ENCODE peak calls at places on chromosomes 6 and 20, in nine cellular contexts. One of them, this sample, is unnamed.

GRCh38 chr6:35519313-35520015 is 6.8 kb upstream of the TULP1 start:
- DNase-seq in AG04449: no peak
- DNase-seq in progenitor cell of endocrine pancreas: no peak
- DNase-seq in cardiac septum: no peak
- DNase-seq in heart right ventricle: no peak
- DNase-seq in DMS 273 treated with DMSO at 0.1 percent for 48 hours: no peak
- DNase-seq in NCI-H1694 treated with DMSO at 0.1 percent for 48 hours: no peak
- DNase-seq in PC-3: no peak
- DNase-seq in D341Med: no peak
- DNase-seq in this sample: no peak

GRCh38 chr6:132666118-132666517 is 7.1 kb upstream of the TAAR1 start:
- DNase-seq in heart right ventricle: no peak
- DNase-seq in NCI-H1694 treated with DMSO at 0.1 percent for 48 hours: no peak
- DNase-seq in PC-3: no peak
- DNase-seq in progenitor cell of endocrine pancreas: no peak
- DNase-seq in AG04449: no peak
- DNase-seq in DMS 273 treated with DMSO at 0.1 percent for 48 hours: no peak
- DNase-seq in cardiac septum: no peak
- DNase-seq in D341Med: no peak
- DNase-seq in this sample: no peak

GRCh38 chr20:1711826-1712601 is 54.4 kb upstream of the SIRPG start:
- DNase-seq in cardiac septum: no peak
- DNase-seq in heart right ventricle: no peak
- DNase-seq in AG04449: no peak
- DNase-seq in progenitor cell of endocrine pancreas: no peak
- DNase-seq in DMS 273 treated with DMSO at 0.1 percent for 48 hours: no peak
- DNase-seq in PC-3: no peak
- DNase-seq in NCI-H1694 treated with DMSO at 0.1 percent for 48 hours: no peak
- DNase-seq in D341Med: no peak
- DNase-seq in this sample: no peak

GRCh38 chr6:96499781-96500180 is 21.8 kb upstream of the UFL1 start:
- DNase-seq in DMS 273 treated with DMSO at 0.1 percent for 48 hours: no peak
- DNase-seq in PC-3: no peak
- DNase-seq in progenitor cell of endocrine pancreas: no peak
- DNase-seq in D341Med: no peak
- DNase-seq in AG04449: no peak
- DNase-seq in NCI-H1694 treated with DMSO at 0.1 percent for 48 hours: no peak
- DNase-seq in heart right ventricle: no peak
- DNase-seq in cardiac septum: no peak
- DNase-seq in this sample: no peak

GRCh38 chr20:58032599-58032998 is 195.9 kb downstream of the ANKRD60 start:
- DNase-seq in NCI-H1694 treated with DMSO at 0.1 percent for 48 hours: no peak
- DNase-seq in PC-3: no peak
- DNase-seq in AG04449: no peak
- DNase-seq in heart right ventricle: no peak
- DNase-seq in DMS 273 treated with DMSO at 0.1 percent for 48 hours: no peak
- DNase-seq in progenitor cell of endocrine pancreas: no peak
- DNase-seq in D341Med: no peak
- DNase-seq in cardiac septum: no peak
- DNase-seq in this sample: no peak

GRCh38 chr6:8941578-8941977 is 506.2 kb upstream of the SLC35B3 start:
- DNase-seq in cardiac septum: no peak
- DNase-seq in D341Med: no peak
- DNase-seq in PC-3: no peak
- DNase-seq in NCI-H1694 treated with DMSO at 0.1 percent for 48 hours: no peak
- DNase-seq in DMS 273 treated with DMSO at 0.1 percent for 48 hours: no peak
- DNase-seq in heart right ventricle: no peak
- DNase-seq in AG04449: no peak
- DNase-seq in progenitor cell of endocrine pancreas: no peak
- DNase-seq in this sample: no peak

GRCh38 chr6:37819802-37820712 is 530 bp downstream of the ZFAND3 start:
- DNase-seq in AG04449: no peak
- DNase-seq in heart right ventricle: peak
- DNase-seq in DMS 273 treated with DMSO at 0.1 percent for 48 hours: peak
- DNase-seq in cardiac septum: peak
- DNase-seq in D341Med: peak
- DNase-seq in progenitor cell of endocrine pancreas: peak
- DNase-seq in PC-3: peak
- DNase-seq in NCI-H1694 treated with DMSO at 0.1 percent for 48 hours: no peak
- DNase-seq in this sample: peak

GRCh38 chr6:168301648-168302398 is 17.8 kb downstream of the DACT2 start:
- DNase-seq in progenitor cell of endocrine pancreas: no peak
- DNase-seq in cardiac septum: no peak
- DNase-seq in D341Med: no peak
- DNase-seq in heart right ventricle: no peak
- DNase-seq in NCI-H1694 treated with DMSO at 0.1 percent for 48 hours: no peak
- DNase-seq in DMS 273 treated with DMSO at 0.1 percent for 48 hours: no peak
- DNase-seq in AG04449: no peak
- DNase-seq in PC-3: no peak
- DNase-seq in this sample: no peak

GRCh38 chr20:36754656-36755222 is 8.8 kb upstream of the NDRG3 start:
- DNase-seq in progenitor cell of endocrine pancreas: peak
- DNase-seq in D341Med: peak
- DNase-seq in heart right ventricle: peak
- DNase-seq in AG04449: peak
- DNase-seq in cardiac septum: no peak
- DNase-seq in DMS 273 treated with DMSO at 0.1 percent for 48 hours: no peak
- DNase-seq in NCI-H1694 treated with DMSO at 0.1 percent for 48 hours: peak
- DNase-seq in PC-3: peak
- DNase-seq in this sample: peak

GRCh38 chr6:31572041-31572911 is at the start of gene LTA:
- DNase-seq in AG04449: no peak
- DNase-seq in DMS 273 treated with DMSO at 0.1 percent for 48 hours: no peak
- DNase-seq in progenitor cell of endocrine pancreas: no peak
- DNase-seq in D341Med: no peak
- DNase-seq in cardiac septum: no peak
- DNase-seq in heart right ventricle: no peak
- DNase-seq in NCI-H1694 treated with DMSO at 0.1 percent for 48 hours: no peak
- DNase-seq in PC-3: no peak
- DNase-seq in this sample: no peak

GRCh38 chr6:41689171-41690008 is 46.0 kb downstream of the TFEB start:
- DNase-seq in progenitor cell of endocrine pancreas: no peak
- DNase-seq in NCI-H1694 treated with DMSO at 0.1 percent for 48 hours: no peak
- DNase-seq in PC-3: peak
- DNase-seq in AG04449: no peak
- DNase-seq in D341Med: no peak
- DNase-seq in DMS 273 treated with DMSO at 0.1 percent for 48 hours: no peak
- DNase-seq in cardiac septum: no peak
- DNase-seq in heart right ventricle: no peak
- DNase-seq in this sample: no peak

GRCh38 chr20:61757678-61758555 is 307.8 kb downstream of the TAF4 start:
- DNase-seq in D341Med: no peak
- DNase-seq in cardiac septum: no peak
- DNase-seq in AG04449: no peak
- DNase-seq in heart right ventricle: no peak
- DNase-seq in PC-3: no peak
- DNase-seq in NCI-H1694 treated with DMSO at 0.1 percent for 48 hours: no peak
- DNase-seq in progenitor cell of endocrine pancreas: no peak
- DNase-seq in DMS 273 treated with DMSO at 0.1 percent for 48 hours: no peak
- DNase-seq in this sample: no peak

GRCh38 chr6:138800377-138801150 is 4.7 kb downstream of the ECT2L start:
- DNase-seq in heart right ventricle: no peak
- DNase-seq in NCI-H1694 treated with DMSO at 0.1 percent for 48 hours: no peak
- DNase-seq in AG04449: no peak
- DNase-seq in DMS 273 treated with DMSO at 0.1 percent for 48 hours: no peak
- DNase-seq in progenitor cell of endocrine pancreas: no peak
- DNase-seq in D341Med: no peak
- DNase-seq in PC-3: no peak
- DNase-seq in cardiac septum: no peak
- DNase-seq in this sample: no peak

GRCh38 chr6:46688117-46688965 is 656 bp downstream of the TDRD6 start:
- DNase-seq in AG04449: no peak
- DNase-seq in cardiac septum: no peak
- DNase-seq in heart right ventricle: no peak
- DNase-seq in NCI-H1694 treated with DMSO at 0.1 percent for 48 hours: no peak
- DNase-seq in D341Med: peak
- DNase-seq in PC-3: no peak
- DNase-seq in progenitor cell of endocrine pancreas: no peak
- DNase-seq in DMS 273 treated with DMSO at 0.1 percent for 48 hours: no peak
- DNase-seq in this sample: no peak

GRCh38 chr6:166402582-166403277 is 20.0 kb upstream of the MPC1 start:
- DNase-seq in NCI-H1694 treated with DMSO at 0.1 percent for 48 hours: no peak
- DNase-seq in heart right ventricle: no peak
- DNase-seq in cardiac septum: no peak
- DNase-seq in PC-3: no peak
- DNase-seq in DMS 273 treated with DMSO at 0.1 percent for 48 hours: peak
- DNase-seq in D341Med: no peak
- DNase-seq in AG04449: no peak
- DNase-seq in progenitor cell of endocrine pancreas: no peak
- DNase-seq in this sample: no peak

GRCh38 chr6:11096109-11096508 is 2.5 kb downstream of the SMIM13 start:
- DNase-seq in D341Med: peak
- DNase-seq in PC-3: peak
- DNase-seq in DMS 273 treated with DMSO at 0.1 percent for 48 hours: peak
- DNase-seq in heart right ventricle: no peak
- DNase-seq in AG04449: no peak
- DNase-seq in progenitor cell of endocrine pancreas: no peak
- DNase-seq in NCI-H1694 treated with DMSO at 0.1 percent for 48 hours: no peak
- DNase-seq in cardiac septum: no peak
- DNase-seq in this sample: peak

GRCh38 chr6:84269947-84270733 is 42.7 kb upstream of the CEP162 start:
- DNase-seq in AG04449: no peak
- DNase-seq in progenitor cell of endocrine pancreas: no peak
- DNase-seq in D341Med: no peak
- DNase-seq in DMS 273 treated with DMSO at 0.1 percent for 48 hours: no peak
- DNase-seq in heart right ventricle: no peak
- DNase-seq in NCI-H1694 treated with DMSO at 0.1 percent for 48 hours: no peak
- DNase-seq in PC-3: no peak
- DNase-seq in cardiac septum: no peak
- DNase-seq in this sample: no peak

GRCh38 chr6:52725530-52726192 is 37.6 kb downstream of the GSTA2 start:
- DNase-seq in DMS 273 treated with DMSO at 0.1 percent for 48 hours: no peak
- DNase-seq in heart right ventricle: no peak
- DNase-seq in cardiac septum: no peak
- DNase-seq in AG04449: no peak
- DNase-seq in D341Med: no peak
- DNase-seq in NCI-H1694 treated with DMSO at 0.1 percent for 48 hours: no peak
- DNase-seq in progenitor cell of endocrine pancreas: no peak
- DNase-seq in PC-3: peak
- DNase-seq in this sample: no peak

GRCh38 chr6:1062786-1063545 is 248.9 kb upstream of the FOXQ1 start:
- DNase-seq in PC-3: no peak
- DNase-seq in cardiac septum: no peak
- DNase-seq in DMS 273 treated with DMSO at 0.1 percent for 48 hours: no peak
- DNase-seq in D341Med: no peak
- DNase-seq in NCI-H1694 treated with DMSO at 0.1 percent for 48 hours: no peak
- DNase-seq in progenitor cell of endocrine pancreas: no peak
- DNase-seq in AG04449: no peak
- DNase-seq in heart right ventricle: no peak
- DNase-seq in this sample: no peak

GRCh38 chr6:158008894-158009891 is 27.5 kb downstream of the SYNJ2 start:
- DNase-seq in AG04449: no peak
- DNase-seq in NCI-H1694 treated with DMSO at 0.1 percent for 48 hours: peak
- DNase-seq in DMS 273 treated with DMSO at 0.1 percent for 48 hours: peak
- DNase-seq in heart right ventricle: peak
- DNase-seq in D341Med: no peak
- DNase-seq in PC-3: peak
- DNase-seq in cardiac septum: no peak
- DNase-seq in progenitor cell of endocrine pancreas: no peak
- DNase-seq in this sample: peak

GRCh38 chr6:132763269-132763668 is 5.6 kb upstream of the VNN2 start:
- DNase-seq in D341Med: no peak
- DNase-seq in DMS 273 treated with DMSO at 0.1 percent for 48 hours: no peak
- DNase-seq in AG04449: no peak
- DNase-seq in progenitor cell of endocrine pancreas: no peak
- DNase-seq in cardiac septum: no peak
- DNase-seq in NCI-H1694 treated with DMSO at 0.1 percent for 48 hours: no peak
- DNase-seq in heart right ventricle: peak
- DNase-seq in PC-3: no peak
- DNase-seq in this sample: no peak